ENCODE peak calls at places on chromosome 15, in eight cellular contexts. O is CD4-positive, alpha-beta memory T cell; Y is GM23338; D is psoas muscle; K is IMR-90; C is uterus; S is vagina; Z is Peyer's patch. X is an unnamed sample. For H3K36me3 and H3K4me1, the result is how much of the 10 kb centered on the place peaks cover.

GRCh38 chr15:38254065-38254883 is 1.6 kb downstream of the SPRED1 start:
- DNase-seq in O (peak), Y (no peak), D (no peak), K (peak), C (no peak), S (no peak), Z (peak), X (peak)

GRCh38 chr15:85454403-85454802 is 74.0 kb downstream of the AKAP13 start:
- DNase-seq in O (no peak), Y (no peak), D (no peak), K (no peak), C (no peak), S (no peak), Z (no peak), X (no peak)

GRCh38 chr15:91308209-91308608 is 208.2 kb downstream of the SV2B start:
- DNase-seq in O (no peak), Y (no peak), D (no peak), K (no peak), C (no peak), S (no peak), Z (no peak), X (no peak)

GRCh38 chr15:66655511-66655910 is 46.5 kb upstream of the SMAD6 start:
- DNase-seq in O (no peak), Y (no peak), D (no peak), K (no peak), C (no peak), S (no peak), Z (no peak), X (no peak)

GRCh38 chr15:90934256-90934948 is 683 bp upstream of the UNC45A start:
- DNase-seq in O (peak), Y (peak), D (peak), K (peak), C (peak), S (no peak), Z (peak), X (peak)

GRCh38 chr15:68098465-68098864 is 44.4 kb downstream of the PIAS1 start:
- DNase-seq in O (no peak), Y (no peak), D (no peak), K (no peak), C (no peak), S (no peak), Z (no peak), X (no peak)

GRCh38 chr15:78956937-78957336 is 12.1 kb upstream of the CTSH start:
- DNase-seq in O (no peak), Y (no peak), D (no peak), K (no peak), C (no peak), S (no peak), Z (no peak), X (no peak)

GRCh38 chr15:68220967-68221366 is 8.6 kb downstream of the CLN6 start:
- DNase-seq in O (no peak), Y (no peak), D (no peak), K (no peak), C (no peak), S (peak), Z (no peak), X (no peak)

GRCh38 chr15:59492389-59493377 is 54.7 kb downstream of the FAM81A start:
- DNase-seq in O (peak), Y (peak), D (peak), K (peak), C (peak), S (no peak), Z (peak), X (peak)
- H3K36me3 ChIP-seq in O (under half), Y (under half), D (under half), K (under half), C (under half), S (under half), Z (under half), X (under half)

GRCh38 chr15:58929891-58930416 is 3.5 kb downstream of the SLTM start:
- DNase-seq in O (no peak), Y (peak), D (no peak), K (no peak), C (no peak), S (no peak), Z (no peak), X (no peak)
- H3K4me1 ChIP-seq in O (half or more), Y (half or more), D (under half), K (under half), C (under half), S (under half), Z (under half), X (under half)

GRCh38 chr15:80926126-80926525 is 63.5 kb downstream of the MESD start:
- DNase-seq in O (no peak), Y (no peak), D (no peak), K (no peak), C (no peak), S (no peak), Z (no peak), X (no peak)
- H3K36me3 ChIP-seq in O (under half), Y (under half), D (under half), K (half or more), C (under half), S (under half), Z (under half), X (under half)

GRCh38 chr15:98859149-98859548 is 148.4 kb downstream of the PGPEP1L start:
- DNase-seq in O (no peak), Y (no peak), D (no peak), K (no peak), C (no peak), S (no peak), Z (no peak), X (no peak)

GRCh38 chr15:98861188-98861587 is 146.4 kb downstream of the PGPEP1L start:
- DNase-seq in O (no peak), Y (peak), D (no peak), K (no peak), C (no peak), S (no peak), Z (no peak), X (no peak)

GRCh38 chr15:98863983-98864382 is 143.6 kb downstream of the PGPEP1L start:
- DNase-seq in O (no peak), Y (no peak), D (no peak), K (no peak), C (no peak), S (no peak), Z (no peak), X (no peak)

GRCh38 chr15:98858610-98859023 is 149.0 kb downstream of the PGPEP1L start:
- DNase-seq in O (no peak), Y (no peak), D (no peak), K (no peak), C (no peak), S (no peak), Z (no peak), X (no peak)

GRCh38 chr15:98860647-98861041 is 146.9 kb downstream of the PGPEP1L start:
- DNase-seq in O (no peak), Y (no peak), D (no peak), K (no peak), C (no peak), S (no peak), Z (no peak), X (no peak)
- H3K4me1 ChIP-seq in O (under half), Y (half or more), D (under half), K (under half), C (under half), S (half or more), Z (under half), X (under half)

GRCh38 chr15:44647036-44647435 is 16.4 kb downstream of the SPG11 start:
- DNase-seq in O (no peak), Y (no peak), D (no peak), K (no peak), C (no peak), S (no peak), Z (no peak), X (no peak)
- H3K36me3 ChIP-seq in O (under half), Y (under half), D (half or more), K (under half), C (under half), S (under half), Z (under half), X (half or more)

GRCh38 chr15:77413687-77414349 is 6.1 kb downstream of the PEAK1 start:
- DNase-seq in O (no peak), Y (no peak), D (no peak), K (no peak), C (no peak), S (no peak), Z (no peak), X (no peak)

GRCh38 chr15:77410701-77411613 is 8.9 kb downstream of the PEAK1 start:
- DNase-seq in O (no peak), Y (no peak), D (no peak), K (no peak), C (no peak), S (no peak), Z (no peak), X (no peak)

GRCh38 chr15:77414781-77415442 is 5.0 kb downstream of the PEAK1 start:
- DNase-seq in O (no peak), Y (no peak), D (no peak), K (no peak), C (no peak), S (no peak), Z (no peak), X (no peak)

GRCh38 chr15:77411614-77411976 is 8.3 kb downstream of the PEAK1 start:
- DNase-seq in O (no peak), Y (no peak), D (no peak), K (no peak), C (no peak), S (no peak), Z (no peak), X (no peak)

DNA sequence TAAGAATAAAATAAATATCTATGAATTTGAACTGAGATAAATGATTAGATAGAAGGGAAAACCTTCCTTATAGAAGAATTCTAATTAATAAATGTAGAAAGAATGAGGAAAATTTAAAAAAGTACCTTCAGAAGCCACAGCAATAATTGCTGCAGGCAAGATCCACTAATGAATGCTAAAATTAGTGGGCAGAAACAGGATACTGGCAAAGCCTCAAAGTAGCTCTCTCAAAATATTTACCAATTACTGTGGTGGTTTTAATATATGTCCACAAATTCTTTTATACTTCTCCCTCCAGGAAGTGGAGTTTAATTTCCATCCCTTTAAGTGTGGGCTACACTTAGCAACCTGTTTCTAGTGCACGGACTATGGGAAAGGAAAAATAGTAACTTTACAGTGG is 6.9 kb downstream of the PEAK1 start:
- DNase-seq in O (no peak), Y (no peak), D (no peak), K (no peak), C (no peak), S (no peak), Z (no peak), X (no peak)
- H3K4me1 ChIP-seq in O (under half), Y (under half), D (under half), K (under half), C (under half), S (under half), Z (under half), X (half or more)

DNA sequence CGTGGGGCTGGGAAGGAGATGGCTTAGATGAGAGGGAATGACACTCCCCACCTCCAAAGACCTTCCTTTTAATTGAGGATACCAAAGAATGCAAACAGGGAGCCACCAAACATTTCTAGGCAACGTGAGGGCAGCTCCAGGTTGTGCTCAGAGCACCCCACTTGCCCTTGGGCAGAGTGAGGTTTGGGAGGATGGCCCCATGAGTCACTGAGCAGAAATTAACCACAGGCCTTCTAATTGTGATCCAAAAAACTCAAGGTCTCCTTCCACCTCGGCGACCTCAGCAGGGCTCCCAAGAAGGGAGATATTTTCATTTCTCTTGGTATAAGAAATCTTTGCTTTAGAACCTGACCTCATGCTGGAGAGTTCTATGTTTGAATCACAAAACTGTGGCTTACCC is 305.0 kb upstream of the TPM1 start:
- DNase-seq in O (no peak), Y (no peak), D (no peak), K (no peak), C (no peak), S (no peak), Z (no peak), X (no peak)
- H3K36me3 ChIP-seq in O (under half), Y (under half), D (under half), K (under half), C (under half), S (under half), Z (under half), X (under half)

X was measured in lower lobe of right lung.